ENCODE peak calls at places on chromosomes 4 and X, in ten cellular contexts. D, U, N, L, F, R, C, I, O and K are unnamed samples.
A peak's percentile ranks its signal among the peaks of the same experiment; 100 is the strongest.

GRCh38 chr4:177519481-177520270 is 77.4 kb upstream of the AGA start:
- DNase-seq in F (no peak), U (no peak), D (no peak), R (no peak), C (no peak), I (no peak), N (no peak), L (no peak), O (no peak), K (no peak)

GRCh38 chr4:134787315-134787714 is 585.7 kb upstream of the PABPC4L start:
- DNase-seq in N (no peak), D (no peak), L (no peak), R (no peak), U (no peak), F (no peak), C (no peak), O (no peak), I (no peak), K (no peak)

GRCh38 chrX:73943572-73943899 is 360.4 kb upstream of the ZCCHC13 start:
- DNase-seq in I (no peak), D (no peak), F (no peak), O (no peak), U (peak; percentile 43), L (no peak), C (no peak), R (no peak), N (no peak), K (no peak)

GRCh38 chr4:70992354-70992753 is 1.1 kb upstream of the DCK start:
- DNase-seq in L (no peak), C (no peak), N (no peak), D (peak; percentile 38), R (no peak), U (peak; percentile 81), I (peak; percentile 30), F (no peak), O (peak; percentile 34), K (peak; percentile 41)

GRCh38 chr4:182955411-182955810 is 38.2 kb upstream of the DCTD start:
- DNase-seq in R (no peak), I (no peak), L (no peak), F (peak; percentile 54), D (no peak), U (no peak), C (no peak), N (no peak), O (no peak), K (no peak)

GRCh38 chrX:9604908-9605306 is 140.0 kb downstream of the TBL1X start:
- DNase-seq in O (no peak), D (no peak), N (no peak), C (no peak), I (no peak), R (no peak), L (no peak), F (no peak), U (no peak), K (no peak)

GRCh38 chrX:134624046-134624430 is 34.2 kb downstream of the PLAC1 start:
- DNase-seq in O (no peak), C (no peak), U (no peak), R (no peak), N (no peak), D (no peak), L (no peak), F (no peak), I (no peak), K (no peak)

GRCh38 chrX:154458116-154458953 is at the start of gene PLXNA3:
- DNase-seq in O (peak; percentile 59), F (peak; percentile 77), R (peak; percentile 71), D (peak; percentile 20), U (peak; percentile 71), C (no peak), N (no peak), L (peak; percentile 50), I (no peak), K (peak; percentile 39)

GRCh38 chr4:156193800-156194199 is 240.1 kb upstream of the CTSO start:
- DNase-seq in D (no peak), I (peak; percentile 70), U (no peak), L (no peak), C (peak; percentile 14), F (no peak), N (no peak), O (peak; percentile 78), R (no peak), K (no peak)

GRCh38 chr4:134634301-134634700 is 432.7 kb upstream of the PABPC4L start:
- DNase-seq in L (no peak), D (no peak), R (no peak), N (no peak), U (no peak), I (no peak), C (no peak), F (no peak), O (no peak), K (no peak)

GRCh38 chrX:2829469-2830246 is 928 bp downstream of the GYG2 start:
- DNase-seq in I (no peak), O (peak; percentile 18), D (no peak), C (no peak), R (no peak), L (no peak), N (no peak), F (no peak), U (no peak), K (no peak)

GRCh38 chr4:153337686-153338085 is 6.8 kb upstream of the MND1 start:
- DNase-seq in D (no peak), U (no peak), L (no peak), C (no peak), N (no peak), I (no peak), F (no peak), R (no peak), O (no peak), K (no peak)

GRCh38 chr4:120922390-120923200 is at the start of gene PRDM5:
- DNase-seq in C (no peak), R (peak; percentile 18), L (peak; percentile 18), U (no peak), F (peak; percentile 84), N (peak; percentile 60), O (peak; percentile 26), D (no peak), I (no peak), K (no peak)

GRCh38 chr4:16001484-16001858 is 38.5 kb upstream of the FGFBP2 start:
- DNase-seq in F (peak; percentile 87), U (peak; percentile 84), R (peak; percentile 47), C (peak; percentile 14), N (peak; percentile 56), O (peak; percentile 66), L (peak; percentile 55), D (peak; percentile 53), I (peak; percentile 21), K (peak; percentile 86)

GRCh38 chrX:135463937-135464336 is 42.2 kb downstream of the SMIM10L2A start:
- DNase-seq in N (no peak), F (no peak), C (no peak), D (no peak), O (peak; percentile 2), L (peak; percentile 6), U (peak; percentile 72), R (no peak), I (no peak), K (peak; percentile 16)

GRCh38 chr4:144575181-144575580 is 70.8 kb upstream of the HHIP start:
- DNase-seq in O (peak; percentile 93), D (no peak), U (no peak), L (no peak), I (peak; percentile 34), F (no peak), C (no peak), R (no peak), N (no peak), K (no peak)

GRCh38 chr4:95165926-95166524 is 382.7 kb downstream of the UNC5C start:
- DNase-seq in O (peak; percentile 53), F (peak; percentile 66), U (peak; percentile 83), I (no peak), D (peak; percentile 80), N (peak; percentile 38), R (peak; percentile 14), L (peak; percentile 65), C (peak; percentile 26), K (peak; percentile 73)

GRCh38 chrX:24204331-24204730 is 54.8 kb downstream of the ZFX start:
- DNase-seq in D (no peak), U (no peak), O (no peak), N (no peak), F (peak; percentile 15), L (no peak), I (no peak), R (no peak), C (no peak), K (no peak)

GRCh38 chrX:35351795-35352483 is 409.3 kb downstream of the FAM47B start:
- DNase-seq in I (no peak), C (no peak), D (no peak), N (no peak), R (no peak), L (no peak), F (no peak), O (no peak), U (no peak), K (no peak)

GRCh38 chr4:111952708-111953107 is 192.5 kb upstream of the FAM241A start:
- DNase-seq in F (peak; percentile 30), D (no peak), N (no peak), L (no peak), I (no peak), R (no peak), C (no peak), O (no peak), U (no peak), K (no peak)

GRCh38 chrX:138008280-138008679 is 442.4 kb downstream of the ZIC3 start:
- DNase-seq in I (no peak), N (no peak), U (no peak), D (no peak), C (no peak), R (no peak), O (no peak), L (no peak), F (no peak), K (no peak)

GRCh38 chr4:10115657-10116624 is 658 bp downstream of the WDR1 start:
- DNase-seq in U (peak; percentile 77), D (no peak), R (peak; percentile 70), L (peak; percentile 78), N (peak; percentile 66), F (peak; percentile 47), I (peak; percentile 20), O (peak; percentile 27), C (no peak), K (peak; percentile 59)

GRCh38 chr4:37928896-37929537 is 31.2 kb upstream of the PTTG2 start:
- DNase-seq in U (no peak), O (no peak), R (no peak), I (no peak), L (no peak), C (no peak), N (no peak), D (no peak), F (no peak), K (no peak)

GRCh38 chrX:31012509-31013025 is 59.3 kb downstream of the FTHL17 start:
- DNase-seq in L (no peak), R (no peak), I (no peak), U (no peak), D (no peak), O (no peak), C (no peak), N (no peak), F (no peak), K (no peak)

GRCh38 chr4:25410820-25411529 is 33.9 kb downstream of the ANAPC4 start:
- DNase-seq in L (no peak), N (no peak), O (no peak), D (no peak), U (no peak), I (no peak), R (no peak), C (no peak), F (no peak), K (no peak)

GRCh38 chr4:22389240-22389871 is 126.5 kb downstream of the ADGRA3 start:
- DNase-seq in D (peak; percentile 55), F (peak; percentile 68), O (peak; percentile 55), N (no peak), I (no peak), C (peak; percentile 58), U (peak; percentile 82), R (peak; percentile 7), L (peak; percentile 59), K (peak; percentile 65)

GRCh38 chr4:25800253-25800652 is 62.5 kb downstream of the SEL1L3 start:
- DNase-seq in C (no peak), N (no peak), R (no peak), F (no peak), L (no peak), I (no peak), D (no peak), O (peak; percentile 59), U (no peak), K (no peak)

GRCh38 chrX:80879143-80879542 is 69.5 kb upstream of the BRWD3 start:
- DNase-seq in N (no peak), F (no peak), I (peak; percentile 65), C (no peak), L (no peak), O (peak; percentile 80), R (no peak), D (peak; percentile 15), U (no peak), K (peak; percentile 3)